ENCODE peak calls at places on chromosomes 12 and 14, in nine cellular contexts. B is GM10248, P is cardiac muscle cell, J is Caco-2, R is Peyer's patch, N is progenitor cell of endocrine pancreas, H is thyroid gland, M is AG04450, G is transverse colon. F is an unnamed sample.

GRCh38 chr12:94170690-94171594 is 22.6 kb downstream of the PLXNC1 start:
- DNase-seq in B (no peak), P (no peak), J (no peak), R (no peak), N (no peak), H (no peak), M (no peak), G (no peak), F (no peak)

GRCh38 chr14:74508292-74508731 is 14.7 kb downstream of the ISCA2 start:
- DNase-seq in B (no peak), P (no peak), J (no peak), R (no peak), N (no peak), H (no peak), M (no peak), G (no peak), F (no peak)

GRCh38 chr14:34104750-34105397 is 154.0 kb upstream of the EGLN3 start:
- DNase-seq in B (no peak), P (no peak), J (no peak), R (no peak), N (no peak), H (no peak), M (no peak), G (no peak), F (no peak)

GRCh38 chr12:108060054-108060453 is 69.0 kb upstream of the WSCD2 start:
- DNase-seq in B (no peak), P (no peak), J (no peak), R (no peak), N (no peak), H (no peak), M (no peak), G (no peak), F (no peak)

GRCh38 chr14:64503434-64504309 is at the start of gene ZBTB25:
- DNase-seq in B (peak), P (peak), J (peak), R (peak), N (peak), H (peak), M (peak), G (peak), F (peak)

GRCh38 chr12:93886533-93887511 is 209.6 kb downstream of the CRADD start:
- DNase-seq in B (no peak), P (no peak), J (peak), R (no peak), N (no peak), H (no peak), M (peak), G (no peak), F (peak)

GRCh38 chr12:26878661-26879119 is 45.7 kb upstream of the ITPR2 start:
- DNase-seq in B (peak), P (peak), J (no peak), R (peak), N (no peak), H (peak), M (no peak), G (peak), F (no peak)

GRCh38 chr14:88902850-88903249 is 78.4 kb downstream of the TTC8 start:
- DNase-seq in B (no peak), P (no peak), J (no peak), R (no peak), N (no peak), H (no peak), M (no peak), G (no peak), F (no peak)

GRCh38 chr12:25682421-25682820 is 129.3 kb upstream of the LMNTD1 start:
- DNase-seq in B (no peak), P (no peak), J (no peak), R (no peak), N (no peak), H (no peak), M (no peak), G (no peak), F (no peak)

GRCh38 chr14:104214411-104214810 is 76.0 kb downstream of the KIF26A start:
- DNase-seq in B (no peak), P (no peak), J (no peak), R (no peak), N (no peak), H (no peak), M (no peak), G (peak), F (no peak)

GRCh38 chr12:95919110-95919509 is 23.3 kb downstream of the CCDC38 start:
- DNase-seq in B (no peak), P (no peak), J (no peak), R (no peak), N (no peak), H (no peak), M (no peak), G (no peak), F (no peak)

GRCh38 chr14:28870033-28870564 is 103.5 kb downstream of the FOXG1 start:
- DNase-seq in B (no peak), P (no peak), J (no peak), R (no peak), N (no peak), H (no peak), M (no peak), G (no peak), F (no peak)

GRCh38 chr12:3452348-3452747 is 38.7 kb upstream of the PRMT8 start:
- DNase-seq in B (no peak), P (no peak), J (no peak), R (no peak), N (no peak), H (no peak), M (no peak), G (no peak), F (no peak)

GRCh38 chr14:50910495-50911420 is 33.5 kb downstream of the PYGL start:
- DNase-seq in B (no peak), P (no peak), J (peak), R (no peak), N (no peak), H (no peak), M (no peak), G (no peak), F (no peak)

GRCh38 chr14:97301931-97302559 is 504.9 kb downstream of the VRK1 start:
- DNase-seq in B (no peak), P (no peak), J (no peak), R (no peak), N (no peak), H (no peak), M (no peak), G (no peak), F (no peak)

GRCh38 chr14:75242546-75243273 is 35.9 kb upstream of the FOS start:
- DNase-seq in B (no peak), P (peak), J (no peak), R (no peak), N (no peak), H (no peak), M (peak), G (peak), F (peak)

GRCh38 chr12:116448165-116448756 is 110.9 kb upstream of the MAP1LC3B2 start:
- DNase-seq in B (no peak), P (no peak), J (no peak), R (no peak), N (no peak), H (no peak), M (no peak), G (no peak), F (no peak)

GRCh38 chr14:91127411-91127810 is 13.5 kb downstream of the DGLUCY start:
- DNase-seq in B (no peak), P (no peak), J (peak), R (no peak), N (no peak), H (peak), M (no peak), G (peak), F (no peak)

GRCh38 chr12:121668750-121669524 is 517 bp downstream of the MORN3 start:
- DNase-seq in B (no peak), P (peak), J (peak), R (peak), N (peak), H (peak), M (no peak), G (peak), F (no peak)

GRCh38 chr14:96264850-96265249 is 8.8 kb downstream of the BDKRB1 start:
- DNase-seq in B (no peak), P (peak), J (peak), R (no peak), N (no peak), H (no peak), M (no peak), G (no peak), F (no peak)

GRCh38 chr12:109652233-109652772 is 61.3 kb upstream of the FAM222A start:
- DNase-seq in B (no peak), P (no peak), J (no peak), R (no peak), N (no peak), H (no peak), M (no peak), G (no peak), F (no peak)

GRCh38 chr14:77364146-77364545 is 12.7 kb downstream of the TMED8 start:
- DNase-seq in B (no peak), P (no peak), J (no peak), R (no peak), N (no peak), H (peak), M (no peak), G (no peak), F (no peak)

GRCh38 chr14:73259837-73260236 is 22.5 kb downstream of the PAPLN start:
- DNase-seq in B (no peak), P (no peak), J (no peak), R (no peak), N (no peak), H (no peak), M (no peak), G (no peak), F (no peak)

GRCh38 chr14:34032720-34033119 is 81.8 kb upstream of the EGLN3 start:
- DNase-seq in B (no peak), P (no peak), J (no peak), R (no peak), N (no peak), H (no peak), M (no peak), G (no peak), F (no peak)

GRCh38 chr12:131852551-131853299 is 24.5 kb downstream of the MMP17 start:
- DNase-seq in B (no peak), P (peak), J (no peak), R (peak), N (no peak), H (no peak), M (no peak), G (no peak), F (no peak)

GRCh38 chr14:54673193-54674121 is 106.5 kb downstream of the SAMD4A start:
- DNase-seq in B (no peak), P (no peak), J (no peak), R (no peak), N (no peak), H (no peak), M (no peak), G (no peak), F (no peak)

GRCh38 chr14:105350450-105351244 is 36.1 kb downstream of the PACS2 start:
- DNase-seq in B (no peak), P (no peak), J (no peak), R (no peak), N (no peak), H (no peak), M (no peak), G (no peak), F (no peak)

GRCh38 chr12:105855691-105856405 is 282.9 kb downstream of the NUAK1 start:
- DNase-seq in B (no peak), P (peak), J (no peak), R (no peak), N (no peak), H (no peak), M (no peak), G (no peak), F (no peak)

GRCh38 chr12:2009623-2010022 is 5.4 kb upstream of the DCP1B start:
- DNase-seq in B (no peak), P (no peak), J (no peak), R (no peak), N (no peak), H (no peak), M (no peak), G (no peak), F (no peak)
- TF ChIP-seq CTCF in B (no peak), P (no peak), J (peak), R (no peak), N (peak), H (no peak), M (peak), G (no peak), F (peak)

DNA sequence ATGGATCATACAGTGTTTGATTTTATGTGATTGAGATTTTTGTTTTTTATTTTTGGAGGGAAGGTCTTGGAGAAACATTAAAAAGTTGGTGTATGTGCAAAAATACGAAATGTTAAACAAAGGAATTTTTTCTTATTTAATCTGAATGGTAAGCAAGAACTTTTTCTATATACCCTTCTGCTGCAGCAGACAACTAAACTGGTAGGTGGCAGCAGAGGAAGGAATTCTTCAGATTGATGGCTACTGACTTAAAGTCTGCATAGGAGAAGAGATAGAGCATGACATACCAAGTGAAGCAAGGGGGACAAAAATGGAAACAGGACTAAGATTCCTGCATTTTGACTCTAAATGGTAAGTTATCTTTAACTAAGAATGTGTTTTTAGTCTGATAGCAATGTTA is 42.0 kb upstream of the A2ML1 start:
- DNase-seq in B (no peak), P (peak), J (peak), R (no peak), N (no peak), H (no peak), M (peak), G (no peak), F (peak)
- TF ChIP-seq CTCF in B (peak), P (peak), J (peak), R (peak), N (peak), H (no peak), M (peak), G (no peak), F (peak)

GRCh38 chr12:71075743-71076142 is 82.1 kb downstream of the TSPAN8 start:
- DNase-seq in B (no peak), P (no peak), J (no peak), R (no peak), N (no peak), H (no peak), M (no peak), G (no peak), F (no peak)

GRCh38 chr12:71069317-71069716 is 88.5 kb downstream of the TSPAN8 start:
- DNase-seq in B (no peak), P (peak), J (no peak), R (no peak), N (no peak), H (no peak), M (no peak), G (no peak), F (no peak)

GRCh38 chr12:71071466-71072097 is 86.2 kb downstream of the TSPAN8 start:
- DNase-seq in B (no peak), P (no peak), J (no peak), R (no peak), N (no peak), H (no peak), M (no peak), G (no peak), F (no peak)

DNA sequence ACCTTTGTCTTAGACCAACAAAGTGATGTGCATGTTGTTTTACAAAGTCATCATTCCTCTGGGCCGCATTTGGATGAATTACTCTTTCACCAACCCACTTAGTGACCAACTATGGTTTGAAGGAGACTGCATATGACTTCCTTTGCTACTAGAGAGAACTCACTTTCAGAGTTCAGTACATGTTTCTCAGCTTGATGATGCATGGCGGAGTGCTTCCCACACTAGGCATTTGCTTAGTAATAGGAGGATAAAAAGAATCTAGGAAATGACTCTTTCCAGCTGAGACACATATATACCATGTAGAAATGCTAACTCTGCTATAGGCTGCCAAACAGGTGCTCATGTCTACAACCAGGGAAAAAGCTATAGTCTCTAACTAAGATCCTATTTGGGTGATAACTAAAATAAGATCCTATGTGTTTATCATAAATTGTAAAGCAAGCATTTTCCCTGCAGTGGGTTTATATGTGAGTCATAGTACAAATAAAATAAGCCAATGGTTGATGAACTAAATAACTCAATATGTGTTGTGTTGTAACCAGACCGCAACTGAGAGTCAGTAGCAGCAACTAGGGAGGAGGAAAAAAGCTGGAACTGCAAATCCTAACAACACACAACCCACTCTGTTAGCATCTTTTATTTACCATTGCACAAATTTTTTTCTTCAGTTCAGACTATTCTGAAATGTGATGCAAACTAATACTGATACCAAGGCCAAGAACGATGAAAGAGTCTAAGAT is 87.2 kb downstream of the TSPAN8 start:
- DNase-seq in B (no peak), P (no peak), J (no peak), R (no peak), N (no peak), H (no peak), M (no peak), G (no peak), F (no peak)
- TF ChIP-seq CTCF in B (no peak), P (no peak), J (no peak), R (no peak), N (no peak), H (no peak), M (no peak), G (no peak), F (no peak)

GRCh38 chr14:102785598-102785963 is 8.3 kb downstream of the TRAF3 start:
- DNase-seq in B (no peak), P (no peak), J (peak), R (no peak), N (no peak), H (no peak), M (no peak), G (no peak), F (no peak)
- TF ChIP-seq CTCF in B (peak), P (no peak), J (peak), R (no peak), N (no peak), H (no peak), M (no peak), G (no peak), F (no peak)

DNA sequence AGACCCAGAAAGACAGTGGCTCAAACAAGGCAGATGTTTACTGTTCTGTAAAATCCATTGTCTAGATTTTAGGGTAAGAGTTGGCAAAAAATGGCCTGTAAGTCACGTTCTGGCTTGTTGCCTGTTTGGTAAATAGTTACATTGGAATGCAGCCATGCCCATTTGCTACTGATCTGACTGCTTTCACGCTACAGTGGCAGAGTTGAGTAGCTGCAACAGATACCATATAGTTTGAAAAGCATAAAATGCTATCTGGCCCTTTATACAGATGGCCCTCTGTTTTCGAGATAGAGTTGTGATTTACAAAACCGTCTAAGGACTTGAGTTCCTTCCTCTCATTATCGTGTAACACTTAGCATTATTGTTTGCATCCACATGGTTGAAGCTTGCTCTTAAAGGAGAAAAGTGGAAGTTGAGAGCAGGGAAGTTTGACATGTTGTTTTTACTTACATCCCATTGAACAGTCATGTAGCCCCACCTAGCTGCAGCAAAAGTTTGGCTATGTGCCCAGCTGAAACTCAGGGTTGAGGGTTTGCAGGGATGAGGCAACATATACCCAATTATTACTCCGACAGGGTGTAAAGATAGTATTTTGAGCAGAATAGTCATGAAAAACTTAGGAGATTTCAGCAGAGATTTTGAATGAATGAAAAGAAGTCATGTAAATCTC is 11.3 kb upstream of the SCFD1 start:
- DNase-seq in B (peak), P (peak), J (peak), R (no peak), N (no peak), H (peak), M (peak), G (peak), F (peak)
- TF ChIP-seq CTCF in B (peak), P (peak), J (no peak), R (peak), N (no peak), H (no peak), M (peak), G (peak), F (peak)

DNA sequence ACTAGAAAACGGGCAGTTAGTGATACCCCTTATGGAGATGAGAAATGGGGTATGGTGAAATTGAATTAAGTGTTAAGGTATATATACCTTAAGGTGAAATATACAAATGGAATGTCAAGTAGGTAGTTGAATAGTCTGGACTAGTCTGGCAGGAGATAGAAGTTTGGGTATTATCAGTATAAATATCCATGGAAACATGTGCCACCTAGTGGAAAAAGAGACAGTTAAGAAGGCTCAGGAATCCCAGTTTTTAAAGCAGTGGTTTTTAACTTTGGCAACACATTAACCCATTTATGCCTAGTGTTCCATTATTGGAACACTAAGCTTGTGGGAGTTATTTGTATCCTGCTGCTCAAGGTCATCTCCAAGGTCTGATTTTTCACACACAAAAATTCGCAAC is 38.6 kb upstream of the TPH2 start:
- DNase-seq in B (no peak), P (peak), J (no peak), R (no peak), N (no peak), H (no peak), M (no peak), G (no peak), F (peak)
- TF ChIP-seq CTCF in B (no peak), P (no peak), J (peak), R (no peak), N (peak), H (no peak), M (peak), G (no peak), F (peak)

DNA sequence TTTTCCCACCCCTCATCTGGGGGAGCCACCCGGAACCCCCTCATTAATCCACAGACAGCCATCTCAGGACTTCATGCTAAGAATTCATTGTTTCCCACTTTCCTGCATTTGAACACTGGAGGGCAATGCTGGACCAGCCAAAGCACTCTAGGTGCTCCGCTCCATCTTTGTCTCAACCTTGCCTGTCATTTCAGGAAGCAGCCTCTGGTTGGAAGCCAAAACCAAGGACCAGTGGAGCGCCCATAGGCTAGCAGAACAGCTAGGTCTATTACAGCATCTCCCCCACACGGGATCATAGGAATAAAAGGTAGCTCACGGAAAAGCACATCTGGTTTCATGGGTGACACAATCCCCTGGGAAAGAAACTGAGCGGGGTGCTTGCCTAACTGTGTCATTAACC is 197.1 kb downstream of the DAD1 start:
- DNase-seq in B (peak), P (peak), J (peak), R (peak), N (peak), H (peak), M (peak), G (peak), F (peak)
- TF ChIP-seq CTCF in B (peak), P (peak), J (peak), R (peak), N (peak), H (no peak), M (peak), G (peak), F (peak)

GRCh38 chr12:75390899-75391538 is at the start of gene GLIPR1L2:
- DNase-seq in B (peak), P (peak), J (peak), R (peak), N (peak), H (peak), M (peak), G (peak), F (peak)
- TF ChIP-seq CTCF in B (peak), P (peak), J (peak), R (peak), N (peak), H (peak), M (peak), G (peak), F (peak)